ENCODE peak calls at places on chromosome 17, in ten cellular contexts. O, M, U, E, A, W, Z, J, Q and L are unnamed samples.
A peak's percentile ranks its signal among the peaks of the same experiment; 100 is the strongest.

GRCh38 chr17:57438031-57438731 is 181.9 kb downstream of the MSI2 start:
- DNase-seq in J (no peak), W (no peak), M (no peak), O (no peak), U (no peak), Q (no peak), A (no peak), E (no peak), Z (no peak), L (no peak)

GRCh38 chr17:69468211-69468610 is 53.7 kb downstream of the MAP2K6 start:
- DNase-seq in W (no peak), E (no peak), Q (no peak), J (no peak), U (no peak), A (no peak), M (no peak), Z (no peak), O (no peak), L (no peak)

GRCh38 chr17:18160128-18160856 is 23.3 kb upstream of the ALKBH5 start:
- DNase-seq in Q (no peak), O (no peak), M (no peak), E (no peak), J (no peak), U (no peak), A (no peak), W (no peak), Z (no peak), L (no peak)

GRCh38 chr17:76054112-76054476 is 18.2 kb downstream of the SRP68 start:
- DNase-seq in Z (no peak), A (peak; percentile 87), Q (no peak), E (peak; percentile 71), W (no peak), O (no peak), J (no peak), M (no peak), U (peak; percentile 93), L (no peak)

GRCh38 chr17:27473748-27474609 is 17.7 kb downstream of the KSR1 start:
- DNase-seq in M (peak; percentile 53), J (peak; percentile 45), A (no peak), O (no peak), W (no peak), Q (peak; percentile 36), E (no peak), U (no peak), Z (no peak), L (no peak)

GRCh38 chr17:79979201-79979840 is 56.4 kb downstream of the TBC1D16 start:
- DNase-seq in Q (no peak), U (no peak), M (no peak), J (peak; percentile 8), Z (no peak), O (peak; percentile 39), E (no peak), W (no peak), A (no peak), L (no peak)

GRCh38 chr17:17297217-17297616 is 6.0 kb upstream of the NT5M start:
- DNase-seq in A (peak; percentile 31), Z (no peak), J (no peak), U (no peak), M (no peak), Q (no peak), O (no peak), W (no peak), E (no peak), L (no peak)

GRCh38 chr17:78789149-78789662 is 7.1 kb upstream of the CYTH1 start:
- DNase-seq in Q (no peak), E (no peak), M (no peak), O (no peak), Z (no peak), W (no peak), U (no peak), J (no peak), A (no peak), L (no peak)

GRCh38 chr17:9935408-9935807 is 30.3 kb upstream of the RCVRN start:
- DNase-seq in O (no peak), J (no peak), W (no peak), Z (no peak), M (no peak), E (no peak), A (peak; percentile 29), U (no peak), Q (no peak), L (peak; percentile 67)

GRCh38 chr17:33745047-33745783 is 452.1 kb upstream of the ASIC2 start:
- DNase-seq in Z (no peak), O (no peak), E (no peak), A (no peak), M (no peak), W (no peak), Q (no peak), U (no peak), J (no peak), L (no peak)

GRCh38 chr17:45580914-45581313 is 90.4 kb upstream of the PLEKHM1 start:
- DNase-seq in U (no peak), A (no peak), O (no peak), Q (no peak), Z (no peak), J (no peak), M (no peak), E (no peak), W (no peak), L (no peak)

GRCh38 chr17:65495255-65496060 is 66.0 kb downstream of the AXIN2 start:
- DNase-seq in Z (no peak), W (no peak), A (no peak), U (no peak), O (no peak), M (no peak), Q (no peak), E (no peak), J (no peak), L (no peak)

GRCh38 chr17:21387616-21388015 is 11.5 kb downstream of the KCNJ12 start:
- DNase-seq in M (no peak), U (no peak), E (no peak), J (no peak), Q (no peak), Z (no peak), A (no peak), W (no peak), O (no peak), L (no peak)

GRCh38 chr17:44522883-44523671 is 19.9 kb upstream of the GPATCH8 start:
- DNase-seq in A (peak; percentile 70), W (peak; percentile 82), O (peak; percentile 77), Q (peak; percentile 26), Z (no peak), J (peak; percentile 53), U (peak; percentile 39), E (peak; percentile 76), M (peak; percentile 42), L (peak; percentile 67)

GRCh38 chr17:41029633-41030245 is at the start of gene KRTAP1-4:
- DNase-seq in M (no peak), A (no peak), Z (no peak), U (no peak), E (no peak), J (no peak), W (no peak), O (no peak), Q (no peak), L (no peak)

GRCh38 chr17:48110722-48111121 is 3.2 kb downstream of the SNX11 start:
- DNase-seq in Q (no peak), E (no peak), W (no peak), Z (no peak), M (no peak), O (no peak), J (no peak), U (no peak), A (no peak), L (no peak)

GRCh38 chr17:80433916-80434666 is 19.1 kb downstream of the ENDOV start:
- DNase-seq in J (no peak), Z (no peak), Q (no peak), O (no peak), U (no peak), M (no peak), A (no peak), W (no peak), E (no peak), L (no peak)

GRCh38 chr17:29664743-29665479 is 42.2 kb upstream of the CORO6 start:
- DNase-seq in A (peak; percentile 80), U (peak; percentile 70), J (no peak), E (peak; percentile 17), Q (no peak), W (peak; percentile 75), Z (no peak), O (no peak), M (no peak), L (no peak)

GRCh38 chr17:40331743-40332641 is 23.0 kb downstream of the RARA start:
- DNase-seq in M (no peak), J (no peak), W (no peak), E (peak; percentile 89), Q (no peak), A (peak; percentile 75), O (peak; percentile 96), U (no peak), Z (no peak), L (peak; percentile 93)

GRCh38 chr17:4534928-4535666 is 20.1 kb downstream of the MYBBP1A start:
- DNase-seq in Q (no peak), M (no peak), Z (no peak), J (no peak), A (no peak), U (no peak), W (no peak), E (no peak), O (no peak), L (no peak)

GRCh38 chr17:66715745-66716156 is 119.2 kb upstream of the CACNG5 start:
- DNase-seq in M (no peak), Q (no peak), U (peak; percentile 74), Z (no peak), W (peak; percentile 91), E (peak; percentile 74), A (peak; percentile 70), O (no peak), J (no peak), L (no peak)

GRCh38 chr17:46154151-46154816 is 38.9 kb downstream of the KANSL1 start:
- DNase-seq in A (peak; percentile 31), U (no peak), E (no peak), Q (no peak), O (no peak), M (no peak), W (no peak), J (no peak), Z (no peak), L (no peak)

GRCh38 chr17:75404739-75405364 is 626 bp downstream of the GRB2 start:
- DNase-seq in Q (peak; percentile 21), J (peak; percentile 56), A (peak; percentile 45), Z (no peak), M (peak; percentile 35), O (no peak), W (peak; percentile 37), U (peak; percentile 35), E (peak; percentile 39), L (peak; percentile 54)

GRCh38 chr17:6303664-6304063 is 131.3 kb downstream of the AIPL1 start:
- DNase-seq in W (peak; percentile 37), J (no peak), O (no peak), A (no peak), M (no peak), E (peak; percentile 61), Z (no peak), Q (no peak), U (peak; percentile 41), L (no peak)

GRCh38 chr17:36817483-36818048 is 119.7 kb upstream of the LHX1 start:
- DNase-seq in A (no peak), J (no peak), E (no peak), Q (no peak), M (no peak), Z (no peak), W (no peak), O (no peak), U (no peak), L (no peak)

GRCh38 chr17:29719469-29719868 is 96.8 kb upstream of the CORO6 start:
- DNase-seq in M (no peak), U (no peak), E (no peak), Z (no peak), J (no peak), A (no peak), W (no peak), Q (no peak), O (no peak), L (no peak)

GRCh38 chr17:49218941-49219913 is 8.7 kb downstream of the ABI3 start:
- DNase-seq in J (no peak), U (no peak), O (no peak), Q (peak; percentile 33), E (no peak), W (no peak), M (no peak), A (no peak), Z (no peak), L (peak; percentile 56)

GRCh38 chr17:82962163-82962720 is 117.2 kb upstream of the METRNL start:
- DNase-seq in E (no peak), Z (no peak), W (no peak), M (no peak), Q (no peak), J (peak; percentile 30), O (no peak), U (no peak), A (peak; percentile 57), L (no peak)